ENCODE peak calls at places on chromosomes 13 and 19, in four cellular contexts. Y, C, F and A are unnamed samples.

GRCh38 chr13:95083758-95084157 is 217.5 kb downstream of the ABCC4 start:
- DNase-seq in F (no peak), Y (no peak), C (no peak), A (no peak)

GRCh38 chr19:11018743-11019142 is 57.9 kb downstream of the SMARCA4 start:
- DNase-seq in F (no peak), C (no peak), Y (no peak), A (no peak)

GRCh38 chr13:33053397-33054066 is 37.3 kb downstream of the KL start:
- DNase-seq in Y (no peak), F (no peak), C (peak), A (no peak)

GRCh38 chr13:73399347-73400216 is 340.8 kb downstream of the KLF5 start:
- DNase-seq in F (no peak), C (peak), Y (no peak), A (no peak)

GRCh38 chr13:48853381-48854102 is 122.2 kb upstream of the FNDC3A start:
- DNase-seq in F (no peak), C (no peak), Y (no peak), A (no peak)

GRCh38 chr13:56902276-56902675 is 238.4 kb upstream of the PRR20A start:
- DNase-seq in C (no peak), F (no peak), Y (no peak), A (no peak)

GRCh38 chr13:36841411-36841810 is 22.4 kb downstream of the RFXAP start:
- DNase-seq in Y (no peak), C (no peak), F (no peak), A (no peak)

GRCh38 chr19:4552546-4552819 is 7.0 kb downstream of the SEMA6B start:
- DNase-seq in Y (no peak), F (no peak), C (no peak), A (no peak)

DNA sequence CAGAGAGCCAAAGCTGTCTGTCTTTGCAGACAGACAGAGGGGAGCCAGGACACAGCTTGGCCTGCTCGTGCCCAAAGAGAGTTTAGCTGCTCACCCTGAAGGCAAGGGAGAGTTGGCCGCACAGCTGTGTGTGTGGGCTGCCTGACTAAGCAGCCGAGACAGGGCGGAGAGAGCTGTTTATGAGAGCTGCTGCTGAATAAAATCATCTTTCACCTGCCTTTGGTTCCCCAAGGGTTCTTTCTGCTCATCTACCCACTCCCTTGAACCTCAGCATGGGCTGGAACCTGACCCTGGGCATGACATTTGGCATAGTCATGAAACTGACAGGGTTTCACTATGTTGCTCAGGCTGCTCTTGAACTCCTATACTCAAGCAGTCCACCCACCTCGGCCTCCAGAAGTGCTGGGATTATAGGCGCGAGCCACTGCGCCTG is 98.2 kb downstream of the RBM26 start:
- DNase-seq in Y (no peak), C (no peak), F (no peak), A (no peak)
- TF ChIP-seq NFIC in Y (no peak), C (no peak), F (no peak), A (no peak)

DNA sequence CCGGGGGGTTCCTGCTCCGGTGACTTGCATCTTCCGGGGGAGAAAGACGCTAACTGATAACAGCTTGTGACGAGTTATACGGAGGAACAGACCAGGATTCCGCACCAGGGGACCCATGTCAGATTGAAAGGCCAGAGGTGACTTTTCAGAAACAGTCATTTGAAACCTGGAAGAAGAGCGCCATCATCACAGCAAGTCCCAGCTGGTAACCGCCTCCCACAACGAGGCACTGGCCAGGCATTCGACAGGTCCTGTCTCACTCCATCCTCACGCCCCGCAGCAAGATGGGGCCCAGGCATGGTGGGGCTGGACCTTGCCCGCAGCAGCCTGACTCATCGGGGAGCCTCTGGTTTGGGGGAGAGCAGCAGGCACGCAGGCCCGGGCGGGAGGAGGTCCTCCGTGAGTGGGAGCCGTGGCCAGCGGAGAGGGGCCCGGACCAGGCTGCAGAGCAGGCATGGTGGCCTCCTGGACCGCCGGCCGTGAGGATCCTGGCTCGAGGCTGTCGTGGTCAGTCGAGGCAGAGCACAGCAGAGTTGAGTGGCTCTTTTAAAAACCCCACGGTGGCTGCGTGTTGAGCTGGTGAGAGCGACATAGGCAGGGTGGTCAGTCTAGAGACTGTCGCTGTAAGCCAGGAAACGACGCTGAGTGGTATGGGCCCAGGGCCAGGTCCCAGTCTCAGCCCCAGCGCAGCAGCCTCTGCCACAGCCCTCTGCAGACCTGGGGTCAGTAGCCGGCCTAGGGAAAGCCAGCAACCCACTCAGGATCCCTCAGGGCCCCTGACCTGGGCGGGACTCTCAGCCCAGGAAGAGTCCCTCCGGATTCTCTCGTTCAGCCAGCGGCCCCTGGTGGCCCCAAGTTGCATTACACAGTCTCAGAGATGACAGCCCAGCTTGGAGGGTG is 94.9 kb upstream of the MCF2L start:
- DNase-seq in C (peak), F (peak), Y (no peak), A (peak)
- TF ChIP-seq NFIC in C (no peak), F (no peak), Y (no peak), A (no peak)

DNA sequence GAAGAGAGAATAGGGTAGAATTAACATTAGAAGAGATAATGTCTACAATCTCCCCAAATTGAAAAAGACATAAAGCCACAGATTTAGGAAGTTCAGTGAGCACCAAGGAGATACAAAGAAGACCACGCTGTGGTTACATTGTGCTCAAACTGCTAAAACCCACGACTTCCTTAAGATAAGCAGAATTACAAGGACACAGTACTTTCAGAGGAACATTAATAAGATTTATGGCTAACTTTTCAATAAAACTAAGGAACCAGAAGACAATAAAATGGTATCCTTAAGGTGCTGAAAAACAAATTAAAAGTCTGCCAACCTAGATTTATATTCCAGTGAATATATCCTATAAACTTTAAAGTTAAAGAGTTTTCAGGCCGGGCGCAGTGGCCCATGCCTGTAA is 7.4 kb upstream of the IL17D start:
- DNase-seq in C (no peak), Y (no peak), F (no peak), A (no peak)
- TF ChIP-seq NFIC in C (no peak), Y (no peak), F (no peak), A (no peak)

GRCh38 chr13:46773556-46773955 is 23.4 kb downstream of the ESD start:
- DNase-seq in Y (no peak), C (no peak), F (no peak), A (no peak)
- TF ChIP-seq NFIC in Y (no peak), C (no peak), F (no peak), A (no peak)